ENCODE peak calls at places on chromosomes 16 and 17, in five cellular contexts. C is A549; I is mammary epithelial cell; Z is fibroblast of lung; F is CD4-positive, alpha-beta memory T cell. P is an unnamed sample.

GRCh38 chr17:36939059-36939943 is 2.0 kb downstream of the LHX1 start:
- DNase-seq in I (no peak), Z (no peak), C (no peak), F (no peak), P (no peak)

GRCh38 chr17:33202011-33202410 is 91.1 kb downstream of the ASIC2 start:
- DNase-seq in Z (no peak), I (no peak), F (no peak), C (no peak), P (no peak)

GRCh38 chr17:54901230-54901847 is 687 bp downstream of the TOM1L1 start:
- DNase-seq in C (peak; percentile 83), I (peak; percentile 81), Z (peak; percentile 68), F (no peak), P (no peak)

GRCh38 chr16:66427036-66427446 is at the start of gene BEAN1:
- DNase-seq in F (no peak), I (no peak), C (no peak), Z (no peak), P (no peak)

GRCh38 chr17:48113201-48113676 is 5.7 kb downstream of the SNX11 start:
- DNase-seq in Z (no peak), F (peak; percentile 41), I (no peak), C (no peak), P (no peak)

GRCh38 chr17:17776889-17777288 is 59.9 kb downstream of the SREBF1 start:
- DNase-seq in I (no peak), Z (no peak), C (no peak), F (no peak), P (no peak)

GRCh38 chr17:34177642-34178041 is 77.4 kb upstream of the CCL2 start:
- DNase-seq in Z (peak; percentile 60), C (no peak), F (no peak), I (no peak), P (no peak)

GRCh38 chr16:86683441-86684194 is 105.3 kb downstream of the FOXL1 start:
- DNase-seq in Z (no peak), F (no peak), C (no peak), I (no peak), P (no peak)

GRCh38 chr17:70271200-70271599 is 101.9 kb downstream of the KCNJ2 start:
- DNase-seq in F (no peak), C (no peak), I (no peak), Z (no peak), P (no peak)

GRCh38 chr16:66516808-66517585 is 32.9 kb downstream of the TK2 start:
- DNase-seq in Z (peak; percentile 99), I (peak; percentile 97), C (peak; percentile 99), F (peak; percentile 63), P (peak; percentile 98)

GRCh38 chr17:38338053-38338452 is 5.7 kb downstream of the GPR179 start:
- DNase-seq in I (no peak), C (no peak), F (no peak), Z (no peak), P (no peak)

GRCh38 chr17:69961488-69962145 is 113.4 kb upstream of the KCNJ16 start:
- DNase-seq in F (no peak), Z (peak; percentile 74), I (no peak), C (no peak), P (no peak)

GRCh38 chr17:53092072-53092471 is 730.7 kb upstream of the KIF2B start:
- DNase-seq in C (no peak), Z (no peak), F (no peak), I (no peak), P (no peak)

GRCh38 chr16:24988593-24989338 is 26.4 kb downstream of the ARHGAP17 start:
- DNase-seq in C (peak; percentile 49), Z (peak; percentile 74), I (peak; percentile 82), F (no peak), P (no peak)

GRCh38 chr17:58112970-58113631 is 29.9 kb downstream of the DYNLL2 start:
- DNase-seq in I (peak; percentile 55), F (peak; percentile 79), C (peak; percentile 79), Z (peak; percentile 68), P (peak; percentile 80)

GRCh38 chr16:64428463-64428862 is 693.4 kb downstream of the CDH11 start:
- DNase-seq in Z (peak; percentile 86), I (peak; percentile 26), F (no peak), C (no peak), P (no peak)

GRCh38 chr17:81537343-81537855 is 9.2 kb downstream of the FSCN2 start:
- DNase-seq in Z (no peak), C (peak; percentile 67), F (no peak), I (no peak), P (no peak)

GRCh38 chr16:27718136-27718766 is 168.3 kb downstream of the KATNIP start:
- DNase-seq in Z (no peak), C (no peak), I (no peak), F (no peak), P (peak; percentile 29)

GRCh38 chr16:52149003-52149402 is 397.9 kb downstream of the TOX3 start:
- DNase-seq in F (no peak), I (no peak), Z (no peak), C (no peak), P (no peak)

GRCh38 chr16:67399218-67399733 is 6.0 kb upstream of the TPPP3 start:
- DNase-seq in I (no peak), F (no peak), Z (no peak), C (peak; percentile 37), P (peak; percentile 78)

GRCh38 chr17:62670202-62670821 is 42.8 kb downstream of the MRC2 start:
- DNase-seq in C (no peak), I (peak; percentile 99), F (no peak), Z (no peak), P (peak; percentile 53)

GRCh38 chr17:37847811-37848331 is 76.3 kb upstream of the TBC1D3K start:
- DNase-seq in C (no peak), Z (no peak), I (peak; percentile 56), F (no peak), P (no peak)

GRCh38 chr17:54907385-54907784 is 6.7 kb downstream of the TOM1L1 start:
- DNase-seq in I (no peak), F (no peak), Z (no peak), C (no peak), P (no peak)

GRCh38 chr16:4028144-4028543 is 88.1 kb downstream of the ADCY9 start:
- DNase-seq in C (no peak), F (no peak), I (no peak), Z (no peak), P (no peak)

GRCh38 chr17:77555741-77556291 is 402.7 kb upstream of the TNRC6C start:
- DNase-seq in F (no peak), I (peak; percentile 21), Z (peak; percentile 22), C (peak; percentile 34), P (peak; percentile 86)

GRCh38 chr16:35011-35775 is 18.2 kb downstream of the POLR3K start:
- DNase-seq in C (no peak), Z (no peak), F (no peak), I (no peak), P (no peak)

GRCh38 chr16:82264781-82265180 is 94.8 kb upstream of the MPHOSPH6 start:
- DNase-seq in F (no peak), Z (no peak), C (no peak), I (no peak), P (no peak)

GRCh38 chr17:58136669-58137279 is 11.4 kb upstream of the OR4D1 start:
- DNase-seq in I (no peak), C (peak; percentile 53), F (no peak), Z (no peak), P (no peak)

GRCh38 chr17:4204676-4205075 is 59.1 kb downstream of the ANKFY1 start:
- DNase-seq in Z (peak; percentile 77), F (no peak), C (no peak), I (no peak), P (no peak)

GRCh38 chr16:66427451-66427860 is 361 bp downstream of the BEAN1 start:
- DNase-seq in C (no peak), Z (no peak), I (no peak), F (no peak), P (no peak)

GRCh38 chr16:89067677-89068076 is 26.0 kb upstream of the ACSF3 start:
- DNase-seq in Z (no peak), F (no peak), I (peak; percentile 9), C (no peak), P (no peak)

GRCh38 chr17:79799538-79800324 is 2.9 kb upstream of the CBX8 start:
- DNase-seq in C (no peak), Z (no peak), I (no peak), F (no peak), P (no peak)
- H3K4me1 ChIP-seq in C (peaks cover 20% of the 10 kb centered on the region), Z (peaks cover 5% of the 10 kb centered on the region), I (peaks cover 31% of the 10 kb centered on the region), F (peaks cover 73% of the 10 kb centered on the region), P (peaks cover 7% of the 10 kb centered on the region)

DNA sequence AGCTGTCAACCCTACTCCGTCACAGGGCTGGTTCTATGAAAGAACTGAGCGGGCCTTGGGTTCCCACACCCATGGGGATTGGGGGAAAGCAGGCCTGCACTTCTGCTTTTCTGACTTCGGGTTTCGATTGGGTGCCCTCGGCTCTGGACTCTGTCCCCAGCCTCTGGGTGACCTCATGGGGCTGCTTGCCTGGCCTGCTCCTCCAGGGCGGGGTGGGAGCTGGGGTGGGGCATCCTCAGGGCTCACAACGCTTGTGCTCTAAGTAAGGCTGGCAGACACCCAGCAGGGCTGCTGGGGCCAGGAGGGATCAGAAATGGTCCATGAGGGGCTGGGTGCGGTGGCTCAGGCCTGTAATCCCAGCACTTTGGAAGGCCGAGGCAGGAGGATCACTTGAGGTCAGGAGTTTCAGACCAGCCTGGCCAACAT is 19.2 kb downstream of the ARHGAP27 start:
- DNase-seq in C (no peak), I (no peak), F (no peak), Z (no peak), P (peak; percentile 80)
- H3K4me1 ChIP-seq in C (peaks cover 22% of the 10 kb centered on the region), I (no peaks in the 10 kb centered on the region), F (peaks cover 28% of the 10 kb centered on the region), Z (no peaks in the 10 kb centered on the region), P (peaks cover 19% of the 10 kb centered on the region)

DNA sequence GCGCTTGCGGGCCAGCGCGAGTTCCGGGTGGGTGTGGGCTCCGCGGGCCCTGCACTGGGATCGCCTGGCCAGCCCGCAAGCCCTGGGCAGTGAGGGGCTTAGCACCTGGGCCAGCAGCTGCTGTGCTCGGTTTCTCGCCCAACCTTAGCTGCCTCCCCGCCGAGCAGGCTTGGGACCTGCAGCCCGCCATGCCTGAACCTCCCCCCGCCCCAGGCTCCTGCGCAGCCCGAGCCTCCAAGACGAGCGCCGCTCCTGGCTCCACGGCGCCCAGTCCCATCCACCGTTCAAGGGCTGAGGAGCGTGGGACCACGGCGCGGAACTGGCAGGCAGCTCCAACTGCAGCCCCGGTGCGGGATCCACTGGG is 12.3 kb upstream of the ZFP90 start:
- DNase-seq in Z (no peak), F (no peak), I (no peak), C (no peak), P (no peak)
- H3K4me1 ChIP-seq in Z (peaks cover 4% of the 10 kb centered on the region), F (peaks cover 21% of the 10 kb centered on the region), I (peaks cover 19% of the 10 kb centered on the region), C (peaks cover 4% of the 10 kb centered on the region), P (peaks cover 5% of the 10 kb centered on the region)

DNA sequence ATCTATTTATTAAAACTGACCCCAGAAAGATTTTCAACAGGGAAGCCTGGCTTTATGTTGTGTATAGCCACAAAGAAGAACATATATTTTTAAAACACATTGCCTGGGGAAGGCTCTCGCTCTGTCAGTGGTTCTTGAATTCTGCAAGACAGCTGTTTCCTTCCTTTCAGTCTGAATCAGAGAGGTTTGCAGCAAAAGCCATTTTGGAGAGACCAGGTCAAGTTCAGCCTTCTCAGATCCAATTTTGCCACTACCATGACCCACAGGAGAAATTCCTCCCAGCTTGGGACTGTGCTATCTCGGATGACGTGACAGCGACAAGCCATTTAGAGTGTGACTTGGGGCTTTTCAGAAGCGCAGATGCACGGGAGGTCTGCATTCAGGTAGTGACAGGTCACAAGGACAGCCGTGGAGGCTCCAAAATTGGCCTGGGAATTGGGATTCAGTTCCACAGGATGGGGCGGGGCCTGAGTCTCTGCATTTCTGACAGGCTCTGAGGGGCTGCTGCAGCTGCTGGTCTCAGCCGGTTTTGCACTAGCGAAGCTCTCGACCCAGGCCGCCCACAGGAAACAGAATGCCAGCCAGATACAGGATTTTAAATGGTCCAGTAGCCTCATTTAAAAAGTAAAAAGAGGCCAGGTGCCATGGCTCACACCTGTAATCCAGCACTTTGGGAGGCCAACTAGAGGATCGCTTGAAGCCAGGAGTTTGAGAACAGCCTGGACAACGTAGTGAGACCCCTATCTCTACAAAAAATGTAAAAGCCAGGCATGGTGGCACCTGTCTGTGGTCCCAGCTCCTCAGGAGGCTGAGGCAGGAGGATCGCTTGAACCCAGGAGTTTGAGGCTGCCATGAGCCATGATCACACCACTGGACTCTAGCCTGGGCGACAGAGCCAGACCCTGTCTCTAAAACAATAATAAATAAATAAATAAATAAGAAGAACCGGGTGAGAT is 196.6 kb upstream of the CIBAR2 start:
- DNase-seq in Z (no peak), F (no peak), I (no peak), C (no peak), P (no peak)
- H3K4me1 ChIP-seq in Z (no peaks in the 10 kb centered on the region), F (peaks cover 37% of the 10 kb centered on the region), I (peaks cover 14% of the 10 kb centered on the region), C (peaks cover 7% of the 10 kb centered on the region), P (peaks cover 22% of the 10 kb centered on the region)

P was measured in kidney.